ENCODE peak calls at places on chromosomes 6 and 20, in eight cellular contexts. L, K, Q, Z, D, G, H and O are unnamed samples.

GRCh38 chr20:62030834-62031434 is 34.7 kb downstream of the TAF4 start:
- DNase-seq in L (no peak), K (no peak), Q (peak), Z (no peak), D (no peak), G (no peak), H (no peak), O (no peak)

GRCh38 chr20:52003976-52004375 is 187.6 kb downstream of the ZFP64 start:
- DNase-seq in L (no peak), K (no peak), Q (no peak), Z (no peak), D (no peak), G (no peak), H (no peak), O (no peak)

GRCh38 chr6:39426057-39426592 is 103.6 kb upstream of the KCNK16 start:
- DNase-seq in L (peak), K (no peak), Q (no peak), Z (no peak), D (peak), G (no peak), H (no peak), O (no peak)

GRCh38 chr6:54784021-54784420 is 62.5 kb upstream of the FAM83B start:
- DNase-seq in L (no peak), K (no peak), Q (no peak), Z (no peak), D (no peak), G (no peak), H (no peak), O (no peak)

GRCh38 chr6:115456848-115457247 is 603.8 kb downstream of the FRK start:
- DNase-seq in L (no peak), K (no peak), Q (no peak), Z (no peak), D (no peak), G (no peak), H (no peak), O (no peak)

GRCh38 chr20:20209684-20210083 is 157.4 kb downstream of the CFAP61 start:
- DNase-seq in L (no peak), K (no peak), Q (no peak), Z (no peak), D (no peak), G (no peak), H (no peak), O (no peak)

GRCh38 chr6:28794175-28795002 is 129.4 kb downstream of the TRIM27 start:
- DNase-seq in L (peak), K (peak), Q (no peak), Z (no peak), D (no peak), G (no peak), H (no peak), O (no peak)

GRCh38 chr6:2738373-2738979 is 12.2 kb downstream of the MYLK4 start:
- DNase-seq in L (peak), K (peak), Q (peak), Z (no peak), D (peak), G (peak), H (peak), O (no peak)

GRCh38 chr6:48917233-48917632 is 545.8 kb downstream of the MMUT start:
- DNase-seq in L (no peak), K (no peak), Q (no peak), Z (no peak), D (no peak), G (no peak), H (no peak), O (no peak)

GRCh38 chr20:59046862-59047261 is 4.3 kb upstream of the PRELID3B start:
- DNase-seq in L (no peak), K (no peak), Q (no peak), Z (no peak), D (no peak), G (no peak), H (no peak), O (no peak)

GRCh38 chr6:92124126-92124525 is 1295.2 kb downstream of the EPHA7 start:
- DNase-seq in L (peak), K (no peak), Q (no peak), Z (no peak), D (no peak), G (no peak), H (no peak), O (no peak)

GRCh38 chr6:56573142-56573541 is 69.5 kb downstream of the DST start:
- DNase-seq in L (no peak), K (no peak), Q (no peak), Z (no peak), D (no peak), G (no peak), H (no peak), O (no peak)

GRCh38 chr6:146595981-146596731 is 2.6 kb upstream of the ADGB start:
- DNase-seq in L (peak), K (no peak), Q (no peak), Z (no peak), D (peak), G (no peak), H (no peak), O (no peak)

GRCh38 chr6:41426888-41427641 is 91.7 kb downstream of the NCR2 start:
- DNase-seq in L (no peak), K (no peak), Q (no peak), Z (peak), D (no peak), G (no peak), H (no peak), O (no peak)

GRCh38 chr20:33789109-33789857 is 21.9 kb upstream of the CHMP4B start:
- DNase-seq in L (peak), K (peak), Q (no peak), Z (no peak), D (no peak), G (no peak), H (peak), O (peak)

GRCh38 chr20:37522258-37523011 is 1.4 kb downstream of the NNAT start:
- DNase-seq in L (peak), K (no peak), Q (peak), Z (no peak), D (no peak), G (no peak), H (peak), O (peak)

GRCh38 chr20:50304501-50304856 is 113.8 kb downstream of the CEBPB start:
- DNase-seq in L (peak), K (peak), Q (no peak), Z (peak), D (no peak), G (no peak), H (no peak), O (peak)

GRCh38 chr6:127547909-127548649 is 28.9 kb upstream of the C6orf58 start:
- DNase-seq in L (no peak), K (peak), Q (no peak), Z (no peak), D (peak), G (no peak), H (no peak), O (no peak)

GRCh38 chr6:235763-236360 is 56.4 kb upstream of the DUSP22 start:
- DNase-seq in L (peak), K (no peak), Q (no peak), Z (no peak), D (no peak), G (no peak), H (no peak), O (no peak)

GRCh38 chr6:27502508-27503435 is 29.9 kb upstream of the ZNF184 start:
- DNase-seq in L (peak), K (peak), Q (peak), Z (peak), D (no peak), G (peak), H (peak), O (peak)

GRCh38 chr6:5099537-5099936 is 14.4 kb downstream of the PPP1R3G start:
- DNase-seq in L (no peak), K (no peak), Q (no peak), Z (no peak), D (no peak), G (no peak), H (no peak), O (no peak)

GRCh38 chr6:120947111-120947510 is 387.2 kb downstream of the TBC1D32 start:
- DNase-seq in L (no peak), K (no peak), Q (no peak), Z (no peak), D (no peak), G (no peak), H (no peak), O (no peak)

GRCh38 chr20:46220808-46221207 is 87.5 kb downstream of the CDH22 start:
- DNase-seq in L (no peak), K (no peak), Q (no peak), Z (no peak), D (no peak), G (no peak), H (no peak), O (no peak)

GRCh38 chr6:105601541-105602174 is 198.8 kb upstream of the PREP start:
- DNase-seq in L (peak), K (peak), Q (peak), Z (peak), D (peak), G (no peak), H (peak), O (peak)

GRCh38 chr20:44694159-44694558 is 21.0 kb upstream of the CCN5 start:
- DNase-seq in L (no peak), K (no peak), Q (no peak), Z (no peak), D (no peak), G (no peak), H (no peak), O (no peak)

GRCh38 chr6:36224918-36225461 is 28.4 kb downstream of the BRPF3 start:
- DNase-seq in L (no peak), K (no peak), Q (no peak), Z (no peak), D (no peak), G (no peak), H (no peak), O (no peak)

GRCh38 chr6:52027699-52028098 is 59.7 kb downstream of the PKHD1 start:
- DNase-seq in L (no peak), K (no peak), Q (no peak), Z (no peak), D (no peak), G (no peak), H (no peak), O (no peak)

GRCh38 chr6:159404296-159404695 is 235.1 kb downstream of the FNDC1 start:
- DNase-seq in L (no peak), K (no peak), Q (no peak), Z (no peak), D (no peak), G (no peak), H (no peak), O (no peak)